ENCODE peak calls at places on chromosomes 1 and 21, in seven cellular contexts. J is AG04449; M is GM04504; O is T-helper 9 cell; Q is activated T-helper 1 cell treated with anti-CD3 and anti-CD28 coated beads, Interleukin-12 subunit alpha, Interleukin-12 subunit beta, Interleukin-2, Interleukin-4 antibody, amounts not matched to agents 30 ng/mL and 10 ng/mL and 1 ng/mL, durations not matched to agents 14 hours and 24 hours and 36 hours; P is EL; E is T-cell. X is an unnamed sample.

GRCh38 chr1:15933684-15934083 is 42.2 kb downstream of the ZBTB17 start:
- DNase-seq in J (no peak), M (no peak), O (no peak), Q (no peak), P (no peak), E (no peak), X (no peak)

GRCh38 chr21:31559368-31560119 is 99.9 kb upstream of the SOD1 start:
- DNase-seq in J (peak; percentile 74), M (peak; percentile 12), O (peak; percentile 80), Q (peak; percentile 92), P (peak; percentile 85), E (peak; percentile 90), X (no peak)

GRCh38 chr1:89754518-89754917 is 66.3 kb upstream of the LRRC8D start:
- DNase-seq in J (peak; percentile 16), M (no peak), O (no peak), Q (no peak), P (peak; percentile 13), E (no peak), X (peak; percentile 14)

GRCh38 chr21:42834730-42835191 is 44.6 kb downstream of the WDR4 start:
- DNase-seq in J (no peak), M (no peak), O (no peak), Q (no peak), P (no peak), E (no peak), X (no peak)

GRCh38 chr1:150528997-150529396 is 13.4 kb downstream of the FALEC start:
- DNase-seq in J (no peak), M (no peak), O (no peak), Q (no peak), P (peak; percentile 57), E (no peak), X (peak; percentile 85)

GRCh38 chr1:158189637-158190036 is 8.9 kb downstream of the CD1D start:
- DNase-seq in J (no peak), M (no peak), O (no peak), Q (no peak), P (no peak), E (no peak), X (no peak)

GRCh38 chr1:41365772-41366427 is 4.7 kb downstream of the FOXO6 start:
- DNase-seq in J (no peak), M (no peak), O (no peak), Q (no peak), P (no peak), E (no peak), X (no peak)

GRCh38 chr1:26289158-26290059 is 9.5 kb downstream of the SH3BGRL3 start:
- DNase-seq in J (no peak), M (no peak), O (no peak), Q (no peak), P (no peak), E (peak; percentile 14), X (no peak)

GRCh38 chr1:190328361-190328760 is 149.3 kb downstream of the BRINP3 start:
- DNase-seq in J (no peak), M (no peak), O (no peak), Q (no peak), P (no peak), E (no peak), X (no peak)

GRCh38 chr1:45018599-45019230 is 6.7 kb downstream of the UROD start:
- DNase-seq in J (no peak), M (no peak), O (peak; percentile 32), Q (peak; percentile 46), P (peak; percentile 57), E (peak; percentile 28), X (peak; percentile 42)

X was measured in HCEC 1CT.